ENCODE peak calls at places on chromosome 13, in seven cellular contexts. Z is EH; L is activated T-cell treated with anti-CD3 and anti-CD28 coated beads, Interleukin-2, amount 50 U/mL, for 72 hours; O is stimulated activated CD4-positive, alpha-beta T cell treated with anti-CD3 and anti-CD28 coated beads, Interleukin-4, amount 100 ng/mL, for 48 hours; S is effector memory CD8-positive, alpha-beta T cell; U is ovary; D is fibroblast of mammary gland. G is an unnamed sample.

GRCh38 chr13:19089315-19089714 is 92.3 kb downstream of the TUBA3C start:
- DNase-seq in Z (no peak), U (no peak), L (no peak), D (no peak), O (no peak), S (no peak), G (no peak)

GRCh38 chr13:110420626-110421025 is 113.5 kb downstream of the COL4A2 start:
- DNase-seq in L (no peak), D (no peak), O (no peak), S (no peak), Z (no peak), U (no peak), G (no peak)

GRCh38 chr13:89925107-89925506 is 1422.4 kb upstream of the MIR17HG start:
- DNase-seq in U (no peak), D (peak), O (no peak), Z (no peak), L (no peak), S (no peak), G (peak)

GRCh38 chr13:40377783-40378182 is 288.7 kb downstream of the FOXO1 start:
- DNase-seq in D (peak), L (peak), Z (peak), O (peak), S (no peak), U (no peak), G (no peak)

GRCh38 chr13:44972956-44973581 is 16.2 kb downstream of the NUFIP1 start:
- DNase-seq in Z (peak), D (peak), U (no peak), L (no peak), O (no peak), S (no peak), G (no peak)

GRCh38 chr13:38535271-38535670 is 151.6 kb upstream of the FREM2 start:
- DNase-seq in U (no peak), Z (no peak), S (no peak), L (no peak), D (no peak), O (no peak), G (no peak)

GRCh38 chr13:28657784-28658538 is 969 bp upstream of the POMP start:
- DNase-seq in U (no peak), S (no peak), O (no peak), D (peak), L (no peak), Z (peak), G (peak)

GRCh38 chr13:41788552-41788951 is 172.4 kb downstream of the VWA8 start:
- DNase-seq in U (no peak), L (no peak), D (no peak), O (no peak), S (no peak), Z (no peak), G (peak)

GRCh38 chr13:40181203-40181845 is 485.1 kb downstream of the FOXO1 start:
- DNase-seq in U (no peak), L (no peak), Z (peak), D (peak), O (no peak), S (no peak), G (peak)

GRCh38 chr13:108681986-108682562 is 52.7 kb downstream of the MYO16 start:
- DNase-seq in L (no peak), O (no peak), Z (no peak), D (no peak), U (no peak), S (no peak), G (no peak)

GRCh38 chr13:23628250-23628649 is 58.0 kb downstream of the TNFRSF19 start:
- DNase-seq in O (no peak), L (no peak), D (no peak), U (no peak), Z (no peak), S (no peak), G (no peak)

GRCh38 chr13:21465710-21466160 is 6.6 kb upstream of the ZDHHC20 start:
- DNase-seq in O (no peak), L (no peak), S (no peak), U (no peak), Z (no peak), D (no peak), G (no peak)

GRCh38 chr13:114032121-114032799 is 58.4 kb upstream of the C13orf46 start:
- DNase-seq in D (peak), L (no peak), O (no peak), Z (peak), U (peak), S (no peak), G (no peak)

GRCh38 chr13:102724923-102725322 is 30.1 kb upstream of the METTL21C start:
- DNase-seq in Z (peak), O (no peak), L (no peak), S (no peak), U (no peak), D (peak), G (peak)

GRCh38 chr13:40344270-40345148 is 321.9 kb downstream of the FOXO1 start:
- DNase-seq in Z (peak), O (no peak), L (no peak), D (peak), U (no peak), S (no peak), G (no peak)

GRCh38 chr13:35475131-35475959 is 1.1 kb downstream of the MAB21L1 start:
- DNase-seq in D (peak), Z (peak), L (peak), S (no peak), O (no peak), U (peak), G (peak)

GRCh38 chr13:76928456-76928855 is 19.9 kb upstream of the ACOD1 start:
- DNase-seq in S (no peak), Z (no peak), D (no peak), L (no peak), O (no peak), U (no peak), G (peak)

GRCh38 chr13:70729369-70729768 is 621.1 kb upstream of the KLHL1 start:
- DNase-seq in U (no peak), S (no peak), O (no peak), Z (no peak), D (no peak), L (no peak), G (no peak)

GRCh38 chr13:110780410-110780809 is 66.9 kb downstream of the ING1 start:
- DNase-seq in L (no peak), U (no peak), S (no peak), D (peak), Z (no peak), O (no peak), G (no peak)

GRCh38 chr13:51547425-51548176 is 36.7 kb upstream of the WDFY2 start:
- DNase-seq in L (no peak), S (no peak), U (no peak), Z (no peak), D (no peak), O (no peak), G (no peak)

GRCh38 chr13:47908200-47908902 is 92.7 kb downstream of the SUCLA2 start:
- DNase-seq in U (no peak), O (no peak), L (no peak), D (peak), S (no peak), Z (no peak), G (peak)

GRCh38 chr13:97395437-97396136 is 38.4 kb upstream of the RAP2A start:
- DNase-seq in Z (peak), L (no peak), D (peak), S (no peak), O (no peak), U (no peak), G (peak)

GRCh38 chr13:80161219-80161618 is 179.7 kb downstream of the SPRY2 start:
- DNase-seq in Z (no peak), U (no peak), D (no peak), S (no peak), L (no peak), O (no peak), G (no peak)

GRCh38 chr13:104854007-104854406 is 1681.5 kb downstream of the EFNB2 start:
- DNase-seq in Z (no peak), S (no peak), L (no peak), O (no peak), U (no peak), D (no peak), G (no peak)

GRCh38 chr13:94033098-94033497 is 446.4 kb downstream of the DCT start:
- DNase-seq in Z (no peak), U (no peak), S (no peak), O (no peak), L (no peak), D (no peak), G (no peak)

GRCh38 chr13:29935309-29935981 is 85.0 kb upstream of the UBL3 start:
- DNase-seq in Z (no peak), L (peak), S (peak), D (no peak), U (no peak), O (peak), G (no peak)

GRCh38 chr13:110062777-110063442 is 244.0 kb downstream of the COL4A1 start:
- DNase-seq in U (no peak), Z (no peak), O (no peak), L (no peak), S (no peak), D (no peak), G (no peak)